ENCODE peak calls at places on chromosomes 2 and 18, in six cellular contexts. One of them, this sample, is unnamed.

GRCh38 chr2:126761981-126762878 is 106.3 kb downstream of the GYPC start:
- DNase-seq in neural progenitor cell: no peak
- DNase-seq in HTR-8/SVneo: no peak
- DNase-seq in NCI-H1417: no peak
- DNase-seq in A172: no peak
- DNase-seq in cardiac muscle cell: no peak
- DNase-seq in this sample: no peak

GRCh38 chr2:97870396-97870843 is 125.3 kb downstream of the TMEM131 start:
- DNase-seq in neural progenitor cell: no peak
- DNase-seq in HTR-8/SVneo: peak
- DNase-seq in cardiac muscle cell: peak
- DNase-seq in NCI-H1417: no peak
- DNase-seq in A172: peak
- DNase-seq in this sample: no peak

GRCh38 chr2:105888625-105889024 is 143.9 kb downstream of the NCK2 start:
- DNase-seq in HTR-8/SVneo: no peak
- DNase-seq in cardiac muscle cell: no peak
- DNase-seq in A172: no peak
- DNase-seq in NCI-H1417: no peak
- DNase-seq in neural progenitor cell: no peak
- DNase-seq in this sample: peak

GRCh38 chr2:1150724-1151511 is 200.3 kb downstream of the SNTG2 start:
- DNase-seq in cardiac muscle cell: no peak
- DNase-seq in A172: no peak
- DNase-seq in neural progenitor cell: no peak
- DNase-seq in NCI-H1417: no peak
- DNase-seq in HTR-8/SVneo: no peak
- DNase-seq in this sample: no peak

GRCh38 chr2:239878686-239879085 is 146.5 kb downstream of the NDUFA10 start:
- DNase-seq in A172: no peak
- DNase-seq in neural progenitor cell: no peak
- DNase-seq in HTR-8/SVneo: no peak
- DNase-seq in cardiac muscle cell: no peak
- DNase-seq in NCI-H1417: no peak
- DNase-seq in this sample: no peak

GRCh38 chr18:48300463-48300961 is 108.7 kb downstream of the ZBTB7C start:
- DNase-seq in A172: peak
- DNase-seq in neural progenitor cell: peak
- DNase-seq in NCI-H1417: peak
- DNase-seq in HTR-8/SVneo: no peak
- DNase-seq in cardiac muscle cell: peak
- DNase-seq in this sample: no peak

GRCh38 chr2:23283653-23284052 is 101.3 kb upstream of the KLHL29 start:
- DNase-seq in cardiac muscle cell: no peak
- DNase-seq in HTR-8/SVneo: peak
- DNase-seq in A172: peak
- DNase-seq in neural progenitor cell: no peak
- DNase-seq in NCI-H1417: no peak
- DNase-seq in this sample: no peak

GRCh38 chr18:28963481-28963880 is 786.6 kb upstream of the CDH2 start:
- DNase-seq in A172: no peak
- DNase-seq in NCI-H1417: no peak
- DNase-seq in HTR-8/SVneo: no peak
- DNase-seq in neural progenitor cell: no peak
- DNase-seq in cardiac muscle cell: no peak
- DNase-seq in this sample: no peak

GRCh38 chr18:9348766-9349165 is 14.2 kb downstream of the TWSG1 start:
- DNase-seq in A172: no peak
- DNase-seq in HTR-8/SVneo: no peak
- DNase-seq in cardiac muscle cell: no peak
- DNase-seq in neural progenitor cell: no peak
- DNase-seq in NCI-H1417: no peak
- DNase-seq in this sample: no peak

GRCh38 chr2:25743132-25743830 is 69.9 kb upstream of the DTNB start:
- DNase-seq in NCI-H1417: no peak
- DNase-seq in neural progenitor cell: no peak
- DNase-seq in HTR-8/SVneo: no peak
- DNase-seq in cardiac muscle cell: no peak
- DNase-seq in A172: no peak
- DNase-seq in this sample: no peak

GRCh38 chr2:211364911-211365310 is 808.5 kb downstream of the CPS1 start:
- DNase-seq in NCI-H1417: no peak
- DNase-seq in HTR-8/SVneo: no peak
- DNase-seq in cardiac muscle cell: no peak
- DNase-seq in A172: no peak
- DNase-seq in neural progenitor cell: no peak
- DNase-seq in this sample: no peak

GRCh38 chr2:98586466-98587140 is 21.7 kb downstream of the COA5 start:
- DNase-seq in cardiac muscle cell: no peak
- DNase-seq in A172: no peak
- DNase-seq in neural progenitor cell: no peak
- DNase-seq in HTR-8/SVneo: no peak
- DNase-seq in NCI-H1417: no peak
- DNase-seq in this sample: no peak